ENCODE peak calls at places on chromosomes 11 and 22, in ten cellular contexts. N is choroid plexus epithelial cell, T is coronary artery, A is AG04450, U is fibroblast of villous mesenchyme, B is glutamatergic neuron, O is endothelial cell, W is esophagus muscularis mucosa, I is GM06990, C is spleen. L is an unnamed sample.

GRCh38 chr11:79185351-79185750 is 255.5 kb downstream of the TENM4 start:
- DNase-seq in T (no peak), O (no peak), I (no peak), A (no peak), C (no peak), N (no peak), U (no peak), B (no peak), W (no peak), L (no peak)

GRCh38 chr11:132064987-132065620 is 694.7 kb downstream of the NTM start:
- DNase-seq in W (no peak), N (peak), B (no peak), U (peak), I (no peak), T (no peak), C (no peak), A (peak), O (no peak), L (peak)

GRCh38 chr22:32964411-32965057 is 93.6 kb downstream of the SYN3 start:
- DNase-seq in W (no peak), N (no peak), I (no peak), T (no peak), O (no peak), C (no peak), U (no peak), B (no peak), A (no peak), L (no peak)

GRCh38 chr11:126945319-126945718 is 55.3 kb downstream of the KIRREL3 start:
- DNase-seq in C (no peak), W (no peak), O (no peak), I (no peak), N (no peak), A (no peak), U (no peak), B (no peak), T (peak), L (no peak)

GRCh38 chr22:38125731-38126344 is 15.4 kb upstream of the BAIAP2L2 start:
- DNase-seq in U (no peak), O (no peak), W (no peak), N (no peak), C (no peak), I (no peak), A (no peak), B (no peak), T (no peak), L (no peak)

GRCh38 chr22:30717331-30717921 is 22.8 kb downstream of the OSBP2 start:
- DNase-seq in W (no peak), N (peak), T (no peak), B (no peak), C (no peak), U (peak), A (peak), I (no peak), O (no peak), L (no peak)

GRCh38 chr11:115606223-115607220 is 102.3 kb upstream of the CADM1 start:
- DNase-seq in N (peak), T (no peak), U (peak), W (no peak), B (no peak), A (peak), O (no peak), I (no peak), C (no peak), L (no peak)

GRCh38 chr22:43260818-43261217 is 73.9 kb upstream of the TTLL12 start:
- DNase-seq in W (no peak), U (peak), A (no peak), O (no peak), B (no peak), N (peak), C (no peak), T (no peak), I (no peak), L (no peak)

GRCh38 chr22:31575190-31575589 is 78.9 kb downstream of the SFI1 start:
- DNase-seq in N (peak), U (peak), B (no peak), A (no peak), T (no peak), W (no peak), I (no peak), O (no peak), C (no peak), L (peak)

GRCh38 chr22:24466831-24467249 is 28.3 kb upstream of the UPB1 start:
- DNase-seq in A (no peak), U (peak), T (no peak), I (no peak), O (no peak), N (peak), C (no peak), B (no peak), W (no peak), L (no peak)

GRCh38 chr22:31393890-31394289 is 5.5 kb upstream of the DRG1 start:
- DNase-seq in B (no peak), W (no peak), A (no peak), O (no peak), C (no peak), I (no peak), N (no peak), T (no peak), U (no peak), L (no peak)

GRCh38 chr11:12377824-12378593 is 638 bp downstream of the PARVA start:
- DNase-seq in U (peak), B (peak), N (peak), A (no peak), I (no peak), C (no peak), T (peak), W (peak), O (peak), L (peak)

GRCh38 chr22:49183208-49183825 is 644.4 kb downstream of the BRD1 start:
- DNase-seq in I (no peak), W (no peak), C (peak), O (no peak), A (no peak), N (no peak), B (no peak), U (no peak), T (no peak), L (no peak)

GRCh38 chr22:47452184-47452583 is 689.7 kb downstream of the TBC1D22A start:
- DNase-seq in C (no peak), W (peak), U (no peak), N (no peak), A (no peak), T (no peak), B (no peak), O (no peak), I (no peak), L (no peak)

GRCh38 chr11:85095239-85095638 is 531.9 kb downstream of the DLG2 start:
- DNase-seq in W (no peak), T (no peak), B (no peak), I (no peak), N (no peak), O (no peak), C (no peak), A (no peak), U (no peak), L (no peak)

GRCh38 chr22:24145446-24146189 is 35.7 kb upstream of the SUSD2 start:
- DNase-seq in W (no peak), B (no peak), T (no peak), U (no peak), N (no peak), I (no peak), O (no peak), A (no peak), C (no peak), L (no peak)

GRCh38 chr11:86674965-86675364 is 2.5 kb upstream of the ME3 start:
- DNase-seq in I (no peak), A (no peak), W (no peak), N (no peak), U (no peak), C (no peak), T (no peak), O (no peak), B (no peak), L (no peak)

GRCh38 chr11:68179847-68180246 is 33.2 kb downstream of the KMT5B start:
- DNase-seq in B (no peak), N (no peak), U (no peak), W (no peak), C (no peak), O (no peak), T (no peak), A (no peak), I (no peak), L (no peak)

GRCh38 chr11:44313701-44314489 is 4.0 kb upstream of the ALX4 start:
- DNase-seq in C (no peak), N (no peak), I (no peak), A (no peak), O (no peak), B (no peak), T (no peak), W (no peak), U (no peak), L (no peak)

GRCh38 chr11:11157201-11157600 is 195.8 kb downstream of the CSNK2A3 start:
- DNase-seq in I (no peak), U (peak), B (peak), N (peak), C (no peak), O (peak), T (no peak), W (peak), A (no peak), L (no peak)

GRCh38 chr22:23904855-23905254 is 10.7 kb downstream of the MIF start:
- DNase-seq in O (no peak), T (no peak), C (no peak), A (no peak), W (no peak), I (no peak), B (peak), N (no peak), U (no peak), L (no peak)

GRCh38 chr11:118436639-118437045 is 350 bp downstream of the KMT2A start:
- DNase-seq in U (peak), C (peak), B (no peak), I (peak), T (no peak), O (no peak), A (no peak), W (no peak), N (peak), L (peak)

GRCh38 chr11:46290598-46291309 is 13.3 kb downstream of the CREB3L1 start:
- DNase-seq in W (no peak), C (no peak), O (peak), I (no peak), T (no peak), N (peak), U (peak), B (no peak), A (peak), L (peak)

GRCh38 chr11:125343086-125343731 is 152.9 kb downstream of the FEZ1 start:
- DNase-seq in T (no peak), W (no peak), U (no peak), C (peak), I (no peak), B (no peak), N (no peak), O (no peak), A (no peak), L (no peak)

GRCh38 chr22:38937036-38937435 is 20.4 kb upstream of the APOBEC3A start:
- DNase-seq in T (no peak), A (no peak), U (no peak), W (no peak), N (no peak), O (no peak), B (no peak), I (no peak), C (no peak), L (peak)

GRCh38 chr11:20712912-20713311 is 43.5 kb downstream of the NELL1 start:
- DNase-seq in N (no peak), O (no peak), B (no peak), I (no peak), T (no peak), W (no peak), A (no peak), U (no peak), C (no peak), L (no peak)

GRCh38 chr22:35102663-35103062 is 36.7 kb downstream of the ISX start:
- DNase-seq in U (no peak), A (no peak), I (peak), O (no peak), T (no peak), N (peak), W (no peak), B (no peak), C (no peak), L (peak)

GRCh38 chr11:86047275-86047991 is 21.5 kb downstream of the PICALM start:
- DNase-seq in U (peak), N (peak), I (peak), W (no peak), C (no peak), T (no peak), B (no peak), O (no peak), A (no peak), L (no peak)

GRCh38 chr11:128496684-128497056 is 90.7 kb downstream of the ETS1 start:
- DNase-seq in I (no peak), N (no peak), O (no peak), U (no peak), B (no peak), C (no peak), A (no peak), T (no peak), W (no peak), L (peak)

GRCh38 chr22:20550851-20551744 is 43.7 kb downstream of the MED15 start:
- DNase-seq in I (peak), N (peak), C (peak), A (no peak), W (no peak), U (peak), B (no peak), O (no peak), T (peak), L (no peak)

GRCh38 chr22:27885977-27886842 is 32.8 kb downstream of the PITPNB start:
- DNase-seq in N (peak), A (peak), O (peak), U (peak), I (no peak), C (no peak), T (no peak), B (peak), W (no peak), L (no peak)

GRCh38 chr11:31000412-31000811 is 369.1 kb downstream of the DCDC1 start:
- DNase-seq in N (no peak), T (no peak), I (no peak), O (no peak), C (no peak), W (no peak), U (no peak), B (no peak), A (no peak), L (no peak)

GRCh38 chr22:39725351-39726035 is 154.9 kb downstream of the CACNA1I start:
- DNase-seq in T (peak), W (no peak), I (no peak), N (no peak), A (no peak), B (no peak), C (no peak), O (no peak), U (no peak), L (no peak)

GRCh38 chr11:17859552-17859951 is 125.0 kb downstream of the KCNC1 start:
- DNase-seq in T (no peak), N (no peak), W (no peak), O (no peak), C (no peak), I (no peak), U (no peak), B (no peak), A (no peak), L (no peak)

GRCh38 chr22:41524809-41525449 is 19.3 kb downstream of the POLR3H start:
- DNase-seq in A (no peak), U (peak), I (no peak), B (no peak), N (peak), W (no peak), O (no peak), T (no peak), C (peak), L (no peak)
- TF ChIP-seq CTCF in A (no peak), U (peak), I (no peak), B (no peak), N (peak), W (peak), O (no peak), T (no peak), C (no peak), L (no peak)

DNA sequence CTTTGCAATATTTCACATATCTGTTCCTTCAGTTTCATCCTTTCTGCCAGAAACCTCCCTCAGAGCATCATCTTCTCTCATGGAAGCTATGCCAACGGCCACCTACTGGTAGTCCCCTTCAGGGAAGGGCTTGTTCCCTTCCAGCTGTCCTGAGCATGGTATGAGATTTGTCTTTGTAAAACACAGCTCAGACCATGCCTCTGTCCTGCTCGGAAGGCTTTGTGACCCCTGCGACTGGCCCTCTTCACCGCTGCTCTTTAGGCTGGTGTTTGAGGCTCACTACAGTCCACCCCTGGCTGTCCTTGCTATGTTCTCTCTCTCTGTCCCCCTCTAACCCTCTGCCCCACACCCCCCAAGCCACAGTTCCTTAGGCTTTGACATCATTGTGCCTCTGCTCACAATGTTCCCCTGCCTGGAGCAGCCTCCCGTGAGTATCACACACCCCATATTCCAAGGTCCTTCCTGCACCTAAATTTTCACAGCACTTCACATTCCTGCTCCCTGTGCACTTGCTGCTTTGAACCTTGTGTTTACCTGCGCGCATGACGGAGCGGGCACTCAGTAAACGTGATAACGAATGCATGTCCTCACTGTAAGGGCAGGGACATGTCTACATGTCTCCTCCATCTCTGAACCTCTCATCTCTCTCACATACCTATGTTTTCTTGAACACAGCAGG is 24.0 kb upstream of the ACER3 start:
- DNase-seq in U (no peak), A (no peak), I (no peak), N (no peak), T (no peak), C (no peak), O (no peak), W (no peak), B (no peak), L (no peak)
- TF ChIP-seq CTCF in U (no peak), A (peak), I (no peak), N (peak), T (no peak), C (no peak), O (no peak), W (no peak), B (no peak), L (no peak)

GRCh38 chr11:106133529-106133928 is 56.1 kb downstream of the AASDHPPT start:
- DNase-seq in C (no peak), O (no peak), A (no peak), N (peak), B (no peak), T (no peak), W (no peak), I (no peak), U (peak), L (no peak)
- TF ChIP-seq CTCF in C (no peak), O (no peak), A (peak), N (peak), B (no peak), T (no peak), W (no peak), I (peak), U (peak), L (no peak)

GRCh38 chr11:102924851-102925380 is 30.6 kb downstream of the MMP13 start:
- DNase-seq in U (peak), I (no peak), C (no peak), A (no peak), T (no peak), W (no peak), O (no peak), B (no peak), N (no peak), L (no peak)
- TF ChIP-seq CTCF in U (no peak), I (no peak), C (no peak), A (no peak), T (no peak), W (no peak), O (no peak), B (no peak), N (no peak), L (no peak)

DNA sequence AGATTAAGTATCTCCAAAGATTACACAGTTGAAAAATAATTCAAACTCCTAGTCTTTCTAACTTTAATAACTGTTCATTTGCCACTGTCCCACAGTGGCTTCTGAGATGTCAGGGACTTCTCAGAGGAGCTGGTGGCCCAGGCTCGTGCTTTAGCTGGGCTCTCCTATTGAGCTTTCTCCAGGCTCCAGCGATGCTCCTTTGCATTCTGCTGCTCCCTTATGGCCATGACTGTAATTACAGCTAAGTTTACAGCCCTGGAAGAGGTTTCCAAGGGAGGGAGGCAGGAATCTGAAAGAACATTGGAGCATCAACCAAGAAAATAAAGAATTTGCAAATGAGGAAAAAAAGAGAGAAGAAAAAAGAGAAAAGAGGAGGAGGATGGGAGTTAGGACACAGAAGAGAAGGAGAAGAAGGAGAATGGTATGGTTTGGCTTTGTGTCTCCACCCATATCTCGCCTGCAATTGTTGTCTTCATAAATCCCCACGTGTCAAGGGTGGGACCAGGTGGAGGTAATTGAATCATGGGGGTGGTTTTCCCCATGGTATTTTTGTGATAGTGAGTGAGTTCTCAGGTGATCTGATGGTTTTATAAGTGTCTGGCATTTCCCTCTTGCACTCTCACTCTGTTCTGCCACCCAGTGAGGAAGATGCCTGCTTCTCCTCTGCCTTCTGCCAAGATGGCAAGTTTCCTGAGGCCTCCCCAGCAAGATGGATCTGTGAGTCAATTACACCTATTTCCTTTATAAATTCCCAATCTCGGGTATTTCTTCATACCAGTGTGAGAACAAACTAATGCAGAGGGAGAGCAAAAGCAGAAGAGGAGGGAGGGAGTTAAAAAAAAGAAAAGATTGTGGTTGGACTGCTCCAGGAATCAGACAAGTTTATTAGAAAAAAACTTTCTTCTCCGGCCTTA is 857.0 kb downstream of the KCNA4 start:
- DNase-seq in C (no peak), N (peak), B (peak), W (no peak), I (no peak), A (peak), T (no peak), O (peak), U (peak), L (no peak)
- TF ChIP-seq CTCF in C (no peak), N (peak), B (peak), W (peak), I (peak), A (peak), T (peak), O (peak), U (peak), L (no peak)

DNA sequence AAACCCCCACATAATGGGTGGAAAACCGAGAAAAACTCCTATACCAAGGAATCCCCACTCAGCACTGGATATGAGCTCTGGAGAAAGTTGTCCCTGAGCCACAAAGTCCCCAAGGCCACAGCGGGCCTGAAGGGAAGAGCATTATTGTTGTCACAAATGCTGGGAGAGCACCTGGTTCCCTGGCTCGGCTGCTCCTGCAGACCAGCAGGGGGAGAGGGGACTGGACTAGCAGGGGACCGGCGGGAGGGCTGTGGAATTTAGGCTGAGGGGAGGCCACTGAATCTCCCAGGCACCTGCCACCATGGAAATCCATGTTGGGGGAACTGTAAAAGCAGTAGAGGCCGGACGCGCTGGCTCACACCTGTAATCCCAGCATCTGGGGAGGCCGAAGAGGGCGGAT is 7.0 kb downstream of the PC start:
- DNase-seq in T (no peak), O (no peak), C (no peak), I (no peak), U (no peak), W (no peak), B (no peak), A (no peak), N (no peak), L (no peak)
- TF ChIP-seq CTCF in T (no peak), O (no peak), C (no peak), I (no peak), U (peak), W (no peak), B (no peak), A (no peak), N (peak), L (no peak)

L was measured in lower leg skin.